ENCODE peak calls at places on chromosome 14, in four cellular contexts. One of them, this sample, is unnamed.

GRCh38 chr14:101022121-101022520 is 118.6 kb upstream of the RTL1 start:
- DNase-seq in neural progenitor cell: no peak
- DNase-seq in suprapubic skin: peak
- DNase-seq in lower lobe of right lung: no peak
- DNase-seq in this sample: no peak

GRCh38 chr14:54760866-54761265 is 141.8 kb downstream of the GCH1 start:
- DNase-seq in neural progenitor cell: no peak
- DNase-seq in suprapubic skin: peak
- DNase-seq in lower lobe of right lung: no peak
- DNase-seq in this sample: no peak

GRCh38 chr14:32711103-32711680 is 227.5 kb upstream of the NPAS3 start:
- DNase-seq in neural progenitor cell: peak
- DNase-seq in suprapubic skin: no peak
- DNase-seq in lower lobe of right lung: no peak
- DNase-seq in this sample: peak

GRCh38 chr14:55583942-55584468 is 4.0 kb downstream of the KTN1 start:
- DNase-seq in neural progenitor cell: no peak
- DNase-seq in suprapubic skin: no peak
- DNase-seq in lower lobe of right lung: no peak
- DNase-seq in this sample: no peak

GRCh38 chr14:105931808-105932483 is 405.6 kb downstream of the TMEM121 start:
- DNase-seq in neural progenitor cell: no peak
- DNase-seq in suprapubic skin: peak
- DNase-seq in lower lobe of right lung: no peak
- DNase-seq in this sample: no peak

GRCh38 chr14:99539503-99539902 is 58.3 kb downstream of the CCNK start:
- DNase-seq in neural progenitor cell: no peak
- DNase-seq in suprapubic skin: no peak
- DNase-seq in lower lobe of right lung: no peak
- DNase-seq in this sample: no peak

GRCh38 chr14:63039800-63040380 is 5.4 kb downstream of the KCNH5 start:
- DNase-seq in neural progenitor cell: peak
- DNase-seq in suprapubic skin: no peak
- DNase-seq in lower lobe of right lung: no peak
- DNase-seq in this sample: no peak

GRCh38 chr14:52355526-52355925 is 41.4 kb downstream of the PTGER2 start:
- DNase-seq in neural progenitor cell: no peak
- DNase-seq in suprapubic skin: no peak
- DNase-seq in lower lobe of right lung: no peak
- DNase-seq in this sample: no peak

GRCh38 chr14:75204106-75204505 is 27.7 kb upstream of the TMED10 start:
- DNase-seq in neural progenitor cell: no peak
- DNase-seq in suprapubic skin: no peak
- DNase-seq in lower lobe of right lung: no peak
- DNase-seq in this sample: no peak

GRCh38 chr14:79363291-79363690 is 848.0 kb downstream of the DIO2 start:
- DNase-seq in neural progenitor cell: no peak
- DNase-seq in suprapubic skin: no peak
- DNase-seq in lower lobe of right lung: no peak
- DNase-seq in this sample: no peak
- TF ChIP-seq CTCF in neural progenitor cell: no peak
- TF ChIP-seq CTCF in suprapubic skin: no peak
- TF ChIP-seq CTCF in lower lobe of right lung: no peak
- TF ChIP-seq CTCF in this sample: no peak

GRCh38 chr14:72643317-72643801 is 250.5 kb downstream of the DPF3 start:
- DNase-seq in neural progenitor cell: no peak
- DNase-seq in suprapubic skin: no peak
- DNase-seq in lower lobe of right lung: no peak
- DNase-seq in this sample: peak
- TF ChIP-seq CTCF in neural progenitor cell: no peak
- TF ChIP-seq CTCF in suprapubic skin: no peak
- TF ChIP-seq CTCF in lower lobe of right lung: no peak
- TF ChIP-seq CTCF in this sample: peak

GRCh38 chr14:61563880-61564622 is 131.3 kb upstream of the HIF1A start:
- DNase-seq in neural progenitor cell: no peak
- DNase-seq in suprapubic skin: no peak
- DNase-seq in lower lobe of right lung: no peak
- DNase-seq in this sample: no peak

GRCh38 chr14:61565181-61565580 is 130.1 kb upstream of the HIF1A start:
- DNase-seq in neural progenitor cell: no peak
- DNase-seq in suprapubic skin: no peak
- DNase-seq in lower lobe of right lung: no peak
- DNase-seq in this sample: no peak

GRCh38 chr14:61565836-61566536 is 129.3 kb upstream of the HIF1A start:
- DNase-seq in neural progenitor cell: no peak
- DNase-seq in suprapubic skin: no peak
- DNase-seq in lower lobe of right lung: no peak
- DNase-seq in this sample: no peak

GRCh38 chr14:61563162-61563511 is 132.2 kb upstream of the HIF1A start:
- DNase-seq in neural progenitor cell: no peak
- DNase-seq in suprapubic skin: no peak
- DNase-seq in lower lobe of right lung: no peak
- DNase-seq in this sample: no peak

GRCh38 chr14:61564623-61565091 is 130.7 kb upstream of the HIF1A start:
- DNase-seq in neural progenitor cell: no peak
- DNase-seq in suprapubic skin: no peak
- DNase-seq in lower lobe of right lung: no peak
- DNase-seq in this sample: no peak
- TF ChIP-seq CTCF in neural progenitor cell: no peak
- TF ChIP-seq CTCF in suprapubic skin: no peak
- TF ChIP-seq CTCF in lower lobe of right lung: no peak
- TF ChIP-seq CTCF in this sample: no peak

DNA sequence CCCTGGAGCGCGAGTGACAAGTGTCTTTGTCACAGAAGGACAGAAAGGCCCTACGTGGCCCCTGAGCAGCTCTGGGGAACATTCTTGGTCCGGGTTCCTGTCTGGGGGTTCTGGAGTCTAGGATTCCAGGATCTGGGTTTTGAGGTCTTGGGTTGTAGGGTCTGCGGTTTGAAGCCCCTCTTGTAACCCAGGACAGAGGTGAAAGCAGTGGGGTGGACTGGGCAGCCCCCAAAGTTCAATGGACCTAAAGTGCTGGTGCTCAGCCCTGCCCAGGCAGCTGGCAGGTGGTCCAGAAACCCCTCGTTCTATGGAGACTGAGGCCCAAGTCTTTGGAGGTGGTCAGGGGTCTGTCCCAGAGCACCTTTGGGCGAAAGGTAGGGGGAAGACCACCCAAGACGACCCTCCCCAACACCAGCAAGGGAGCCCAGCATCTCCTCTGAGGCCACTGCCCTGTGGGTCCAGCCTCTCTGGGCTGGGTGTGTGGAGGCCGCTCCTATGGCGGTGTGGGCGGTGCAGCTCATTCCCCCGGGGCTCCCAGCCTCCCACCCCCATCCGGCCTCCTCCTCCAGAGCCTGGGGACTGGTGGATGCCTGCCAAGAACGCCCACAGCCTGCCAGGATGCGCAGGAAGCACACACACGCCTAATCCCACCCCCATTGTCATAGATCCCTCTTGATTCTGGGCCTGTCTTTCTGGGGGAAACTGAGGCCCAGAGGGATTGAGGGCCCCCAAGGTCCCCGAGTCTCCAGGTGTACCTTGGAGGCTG is 30.2 kb upstream of the ANKRD9 start:
- DNase-seq in neural progenitor cell: no peak
- DNase-seq in suprapubic skin: no peak
- DNase-seq in lower lobe of right lung: no peak
- DNase-seq in this sample: no peak
- TF ChIP-seq CTCF in neural progenitor cell: no peak
- TF ChIP-seq CTCF in suprapubic skin: no peak
- TF ChIP-seq CTCF in lower lobe of right lung: no peak
- TF ChIP-seq CTCF in this sample: no peak

DNA sequence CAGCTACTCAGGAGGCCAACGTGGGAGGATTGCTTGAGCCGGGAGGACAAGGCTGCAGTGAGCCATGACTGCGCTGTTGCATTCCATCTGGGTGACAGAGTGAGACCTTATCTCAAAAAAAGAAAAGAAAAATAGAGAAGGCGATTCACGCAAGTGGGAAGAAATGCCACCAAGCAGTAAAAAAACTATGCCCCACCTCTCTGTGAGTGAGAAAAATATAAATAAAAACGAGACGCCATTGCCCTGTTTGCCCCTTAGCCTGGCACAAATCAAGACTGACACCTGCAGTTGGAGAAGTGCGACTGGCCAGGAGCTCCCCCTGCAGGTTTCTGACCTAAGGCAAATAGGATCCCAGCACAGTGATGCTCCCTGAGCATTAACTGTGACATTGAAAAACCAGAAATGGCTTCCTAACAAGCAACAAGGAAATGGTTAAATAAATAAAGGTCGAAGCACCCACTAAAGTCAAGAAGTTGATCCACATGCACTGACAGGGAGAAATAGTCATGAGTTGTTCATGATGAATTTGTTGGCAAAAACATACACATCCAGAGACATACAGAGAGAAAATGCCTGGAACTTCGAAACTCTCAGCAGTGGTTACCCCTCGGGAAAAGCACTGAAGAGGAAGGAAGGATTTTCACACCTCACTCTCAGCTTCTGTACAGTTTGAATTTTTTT is 21.1 kb downstream of the GSC start:
- DNase-seq in neural progenitor cell: peak
- DNase-seq in suprapubic skin: no peak
- DNase-seq in lower lobe of right lung: no peak
- DNase-seq in this sample: peak
- TF ChIP-seq CTCF in neural progenitor cell: peak
- TF ChIP-seq CTCF in suprapubic skin: peak
- TF ChIP-seq CTCF in lower lobe of right lung: peak
- TF ChIP-seq CTCF in this sample: peak

GRCh38 chr14:91354979-91355685 is 62.5 kb downstream of the CCDC88C start:
- DNase-seq in neural progenitor cell: peak
- DNase-seq in suprapubic skin: no peak
- DNase-seq in lower lobe of right lung: peak
- DNase-seq in this sample: peak
- TF ChIP-seq CTCF in neural progenitor cell: peak
- TF ChIP-seq CTCF in suprapubic skin: no peak
- TF ChIP-seq CTCF in lower lobe of right lung: peak
- TF ChIP-seq CTCF in this sample: peak

DNA sequence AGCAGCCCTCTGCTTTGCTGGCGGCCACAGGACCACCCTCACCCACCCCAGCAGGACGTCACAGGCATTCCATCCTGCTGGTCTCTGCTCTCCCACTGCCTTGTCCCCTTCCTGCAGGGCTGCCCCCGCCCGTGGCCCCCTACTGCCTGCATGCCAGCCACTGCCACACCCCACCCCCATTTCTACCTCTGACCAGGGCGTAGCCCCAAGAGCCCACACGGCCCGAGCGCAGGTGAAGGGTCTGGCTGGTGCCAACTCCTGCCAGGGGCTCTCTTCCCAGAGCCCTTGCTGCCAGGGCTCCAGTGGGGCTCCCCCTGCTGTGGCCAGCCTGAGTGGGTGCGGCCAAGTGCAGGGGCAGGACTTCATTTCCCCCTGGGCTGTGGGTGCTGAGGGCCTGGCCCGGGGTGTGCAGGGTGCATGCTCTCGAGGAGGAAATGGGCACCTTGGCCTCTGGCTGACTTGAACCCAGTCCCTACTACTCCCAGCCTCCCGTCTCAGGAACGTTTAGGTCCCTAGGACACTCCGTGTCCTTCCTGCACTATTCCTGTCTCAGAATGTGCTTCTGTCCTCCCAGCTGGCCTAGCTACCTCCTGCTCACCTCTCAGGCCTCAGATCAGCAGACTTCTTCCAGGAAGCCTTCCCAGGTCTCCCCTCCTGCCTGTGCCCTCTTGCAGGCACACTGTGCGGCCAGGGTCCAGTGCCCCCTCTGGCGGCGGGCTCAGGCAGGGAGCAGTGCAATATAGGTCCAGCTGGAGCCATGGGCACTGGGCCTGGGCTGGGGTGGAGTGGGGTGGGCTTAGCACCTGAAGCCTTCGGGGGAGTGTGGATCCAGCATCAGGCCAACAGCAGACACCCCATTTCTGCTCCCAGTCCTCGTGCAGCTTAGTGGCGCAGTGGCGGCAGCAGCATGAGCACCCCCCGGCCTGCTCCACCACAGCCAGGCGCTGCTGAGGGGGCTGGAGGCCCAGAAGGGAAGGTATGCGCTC is 1.4 kb downstream of the LBHD2 start:
- DNase-seq in neural progenitor cell: peak
- DNase-seq in suprapubic skin: no peak
- DNase-seq in lower lobe of right lung: no peak
- DNase-seq in this sample: no peak
- TF ChIP-seq CTCF in neural progenitor cell: peak
- TF ChIP-seq CTCF in suprapubic skin: no peak
- TF ChIP-seq CTCF in lower lobe of right lung: no peak
- TF ChIP-seq CTCF in this sample: no peak

This sample was measured in WERI-Rb-1.